ENCODE peak calls at places on chromosomes 4 and X, in six cellular contexts. V is psoas muscle, O is cardiac muscle cell, W is fibroblast of mammary gland, J is heart left ventricle, F is neural progenitor cell. E is an unnamed sample.

GRCh38 chr4:66430856-66431255 is 760.6 kb upstream of the EPHA5 start:
- DNase-seq in V (no peak), W (no peak), J (no peak), F (peak), O (no peak), E (peak)

GRCh38 chr4:36358173-36358572 is 76.8 kb downstream of the DTHD1 start:
- DNase-seq in W (no peak), O (no peak), V (no peak), F (no peak), J (no peak), E (no peak)

GRCh38 chr4:147076179-147076578 is 130.5 kb upstream of the TTC29 start:
- DNase-seq in J (no peak), V (no peak), F (no peak), O (peak), W (peak), E (peak)

GRCh38 chrX:45749375-45749774 is 548.7 kb upstream of the DIPK2B start:
- DNase-seq in V (no peak), J (no peak), W (peak), F (no peak), O (no peak), E (peak)

GRCh38 chr4:67765928-67766327 is 11.7 kb upstream of the GNRHR start:
- DNase-seq in F (no peak), J (no peak), W (peak), O (no peak), V (no peak), E (no peak)

GRCh38 chr4:154142664-154143063 is 348.9 kb downstream of the DCHS2 start:
- DNase-seq in O (no peak), J (no peak), F (no peak), W (no peak), V (no peak), E (no peak)

GRCh38 chr4:183242291-183242690 is 77.8 kb downstream of the CLDN22 start:
- DNase-seq in V (no peak), J (no peak), W (no peak), O (no peak), F (no peak), E (no peak)

GRCh38 chrX:39667746-39668507 is 429.8 kb downstream of the BCOR start:
- DNase-seq in O (no peak), F (no peak), J (no peak), V (no peak), W (no peak), E (no peak)

GRCh38 chrX:25968920-25969319 is 169.2 kb upstream of the MAGEB18 start:
- DNase-seq in V (no peak), W (peak), O (peak), F (peak), J (no peak), E (peak)

GRCh38 chrX:123450217-123450616 is 266.1 kb downstream of the GRIA3 start:
- DNase-seq in J (no peak), F (peak), V (no peak), O (peak), W (peak), E (peak)

GRCh38 chrX:103585421-103586313 is at the start of gene TCEAL4:
- DNase-seq in W (peak), J (peak), F (peak), O (peak), V (peak), E (peak)

GRCh38 chr4:4377683-4378082 is 9.2 kb upstream of the NSG1 start:
- DNase-seq in O (no peak), V (no peak), F (no peak), J (no peak), W (no peak), E (no peak)

GRCh38 chrX:109266034-109266433 is 215.9 kb downstream of the GUCY2F start:
- DNase-seq in V (no peak), O (no peak), J (no peak), W (no peak), F (no peak), E (no peak)

GRCh38 chrX:129693343-129693742 is 38.6 kb upstream of the APLN start:
- DNase-seq in J (no peak), F (no peak), V (no peak), W (no peak), O (no peak), E (no peak)

GRCh38 chr4:8269535-8270417 is at the start of gene HTRA3:
- DNase-seq in W (no peak), V (peak), O (peak), F (peak), J (peak), E (peak)

GRCh38 chrX:2500681-2501151 is at the start of the genes DHRSX and ZBED1:
- DNase-seq in O (peak), J (peak), F (peak), V (peak), W (no peak), E (no peak)

GRCh38 chr4:90137545-90137944 is 10.4 kb downstream of the CCSER1 start:
- DNase-seq in V (no peak), J (no peak), F (peak), O (peak), W (no peak), E (no peak)

GRCh38 chr4:177728361-177729152 is 286.3 kb upstream of the AGA start:
- DNase-seq in O (no peak), V (no peak), F (no peak), J (no peak), W (no peak), E (no peak)

GRCh38 chr4:67106846-67107467 is 438.3 kb downstream of the CENPC start:
- DNase-seq in V (no peak), J (no peak), O (no peak), F (peak), W (no peak), E (no peak)

GRCh38 chr4:109162759-109163158 is 139.7 kb downstream of the COL25A1 start:
- DNase-seq in W (no peak), V (no peak), J (no peak), F (no peak), O (no peak), E (no peak)

GRCh38 chr4:155909615-155910226 is 6.2 kb downstream of the TDO2 start:
- DNase-seq in J (no peak), O (no peak), W (no peak), V (no peak), F (no peak), E (no peak)
- TF ChIP-seq CTCF in J (no peak), O (no peak), W (no peak), V (no peak), F (no peak), E (no peak)

GRCh38 chrX:19576742-19577141 is 61.4 kb upstream of the MAP3K15 start:
- DNase-seq in J (no peak), F (no peak), O (no peak), W (peak), V (no peak), E (peak)
- H3K4me3 ChIP-seq in J (no peak), F (no peak), O (no peak), W (no peak), V (no peak), E (no peak)

GRCh38 chrX:74422576-74423288 is 1.4 kb downstream of the SLC16A2 start:
- DNase-seq in V (peak), F (peak), O (peak), J (peak), W (peak), E (peak)

GRCh38 chrX:74420194-74421035 is 878 bp upstream of the SLC16A2 start:
- DNase-seq in F (peak), J (peak), W (peak), O (peak), V (peak), E (peak)

GRCh38 chrX:74422029-74422352 is 698 bp downstream of the SLC16A2 start:
- DNase-seq in O (no peak), W (no peak), J (no peak), F (no peak), V (peak), E (no peak)

GRCh38 chrX:74419861-74420193 is 1.5 kb upstream of the SLC16A2 start:
- DNase-seq in O (peak), J (no peak), W (no peak), V (no peak), F (peak), E (no peak)

DNA sequence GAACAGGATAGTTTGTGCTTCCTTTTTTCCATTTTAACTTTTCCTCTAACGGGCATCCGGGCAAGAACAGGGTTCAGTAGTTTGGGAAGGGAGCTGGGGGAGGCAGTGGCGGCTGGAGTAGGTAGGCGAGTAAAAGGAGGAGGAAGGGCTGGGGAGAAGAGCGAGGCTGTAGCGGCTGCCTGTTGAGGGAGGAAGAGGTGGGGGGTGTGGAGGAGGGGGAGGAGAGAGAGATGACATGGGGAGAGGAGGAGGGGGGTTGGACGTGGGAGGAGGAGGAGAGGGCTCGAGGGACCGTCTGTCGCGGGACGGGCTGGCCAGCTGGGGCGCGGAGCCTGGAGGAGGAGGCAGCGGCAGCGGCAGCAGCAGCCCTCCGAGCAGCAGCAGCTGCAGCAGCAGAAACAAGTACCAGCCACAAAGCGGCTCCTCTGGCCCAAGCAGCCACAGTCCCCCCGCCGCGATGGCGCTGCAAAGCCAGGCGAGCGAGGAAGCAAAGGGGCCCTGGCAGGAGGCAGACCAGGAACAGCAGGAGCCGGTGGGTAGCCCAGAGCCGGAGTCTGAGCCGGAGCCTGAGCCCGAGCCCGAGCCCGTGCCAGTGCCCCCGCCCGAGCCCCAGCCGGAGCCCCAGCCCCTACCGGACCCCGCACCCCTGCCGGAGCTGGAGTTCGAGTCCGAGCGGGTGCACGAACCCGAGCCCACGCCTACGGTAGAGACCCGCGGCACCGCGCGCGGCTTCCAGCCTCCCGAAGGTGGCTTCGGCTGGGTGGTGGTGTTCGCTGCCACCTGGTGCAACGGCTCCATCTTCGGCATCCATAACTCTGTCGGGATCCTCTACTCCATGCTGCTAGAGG is at the start of gene SLC16A2:
- DNase-seq in F (peak), W (peak), J (peak), O (peak), V (peak), E (peak)
- TF ChIP-seq CTCF in F (no peak), W (no peak), J (no peak), O (no peak), V (no peak), E (no peak)

GRCh38 chrX:31265383-31265782 is 193.5 kb upstream of the FTHL17 start:
- DNase-seq in J (no peak), O (no peak), V (no peak), F (no peak), W (no peak), E (no peak)
- H3K4me3 ChIP-seq in J (peak), O (no peak), V (peak), F (peak), W (no peak), E (no peak)

DNA sequence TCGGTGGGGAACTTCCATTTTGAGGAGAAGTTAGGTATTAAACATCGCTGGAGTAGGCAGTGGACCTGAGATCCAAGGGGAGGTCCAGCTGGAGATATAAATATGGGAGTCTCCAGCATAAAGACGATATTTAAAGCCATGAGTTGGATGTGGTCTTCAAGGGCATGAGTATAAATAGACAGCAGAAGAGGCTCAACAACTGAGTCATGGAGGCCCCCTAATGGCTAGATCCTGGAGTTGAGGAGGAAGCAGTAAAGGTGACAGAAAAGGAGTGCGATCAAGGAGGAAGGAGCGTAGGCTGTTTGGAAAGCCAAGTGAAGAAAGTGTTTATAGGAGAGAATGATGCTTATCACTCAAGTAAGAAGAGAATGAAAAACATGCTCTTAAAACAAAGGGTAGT is 18.1 kb upstream of the APBB2 start:
- DNase-seq in F (no peak), W (no peak), J (no peak), O (no peak), V (no peak), E (no peak)
- TF ChIP-seq CTCF in F (no peak), W (peak), J (no peak), O (peak), V (no peak), E (peak)

GRCh38 chr4:70619778-70620177 is 8.8 kb upstream of the ENAM start:
- DNase-seq in O (no peak), W (no peak), F (no peak), V (no peak), J (no peak), E (no peak)

GRCh38 chr4:70619288-70619687 is 9.3 kb upstream of the ENAM start:
- DNase-seq in J (no peak), W (no peak), O (no peak), F (no peak), V (no peak), E (no peak)

GRCh38 chr4:70608324-70608723 is 16.3 kb downstream of the AMBN start:
- DNase-seq in F (no peak), J (no peak), O (no peak), V (no peak), W (no peak), E (no peak)

GRCh38 chr4:70613182-70613892 is 15.2 kb upstream of the ENAM start:
- DNase-seq in J (no peak), F (no peak), V (no peak), W (no peak), O (no peak), E (no peak)

DNA sequence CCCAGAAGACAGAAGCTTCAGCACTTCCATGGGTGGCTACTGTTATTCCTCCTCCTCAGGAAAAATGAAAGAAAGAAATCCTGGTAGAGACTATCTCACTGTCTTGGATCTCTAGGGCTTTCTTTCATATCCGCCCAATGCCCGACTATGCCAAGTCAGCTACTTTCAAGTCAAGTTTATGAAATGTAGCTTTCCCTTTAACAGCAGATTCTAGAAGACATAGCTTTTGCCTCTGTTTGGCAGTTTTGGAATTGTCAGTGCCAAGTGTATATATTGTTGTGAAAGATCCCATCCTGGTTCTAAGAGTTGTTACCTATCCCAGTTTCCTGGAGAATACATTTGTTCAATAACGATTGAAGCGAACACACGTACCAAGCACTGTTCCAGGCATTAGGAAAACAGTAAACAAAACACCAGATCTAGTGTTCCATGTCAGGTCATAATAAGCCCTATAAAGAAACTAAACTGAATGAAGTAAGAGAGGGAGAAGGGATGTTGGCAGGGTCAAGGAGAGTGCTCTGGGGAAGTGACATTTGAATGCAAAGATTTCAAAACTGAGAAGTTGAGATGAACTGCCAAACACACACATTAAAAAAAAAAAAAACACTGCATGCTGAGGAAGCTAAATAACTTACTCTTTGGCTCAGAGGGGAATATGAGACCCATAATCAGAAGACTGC is 14.5 kb upstream of the ENAM start:
- DNase-seq in J (no peak), W (no peak), V (no peak), F (no peak), O (no peak), E (peak)
- H3K4me3 ChIP-seq in J (peak), W (no peak), V (peak), F (no peak), O (no peak), E (no peak)

GRCh38 chr4:78693777-78694456 is 82.2 kb upstream of the BMP2K start:
- DNase-seq in J (no peak), F (no peak), O (no peak), V (peak), W (peak), E (peak)
- TF ChIP-seq CTCF in J (no peak), F (no peak), O (no peak), V (no peak), W (no peak), E (no peak)

E was measured in fibroblast of the aortic adventitia.